ENCODE peak calls at places on chromosomes 6 and 20, in four cellular contexts. A, O, Q and U are unnamed samples.
A peak's percentile ranks its signal among the peaks of the same experiment; 100 is the strongest.

GRCh38 chr6:150403458-150404245 is 34.8 kb downstream of the IYD start:
- DNase-seq in O (no peak), A (no peak), Q (no peak), U (no peak)

GRCh38 chr6:47034919-47035318 is 7.2 kb downstream of the ADGRF1 start:
- DNase-seq in Q (no peak), O (peak; percentile 76), A (peak; percentile 8), U (no peak)

GRCh38 chr6:119273799-119274595 is 75.6 kb downstream of the MAN1A1 start:
- DNase-seq in Q (no peak), A (no peak), O (no peak), U (no peak)

GRCh38 chr20:58028123-58028522 is 200.3 kb downstream of the ANKRD60 start:
- DNase-seq in A (peak; percentile 63), Q (no peak), O (no peak), U (no peak)

GRCh38 chr6:143368426-143368825 is 82.1 kb downstream of the ADAT2 start:
- DNase-seq in Q (no peak), O (no peak), A (no peak), U (no peak)

GRCh38 chr20:48725589-48725991 is 102.2 kb downstream of the PREX1 start:
- DNase-seq in O (no peak), Q (no peak), A (no peak), U (no peak)

GRCh38 chr6:87183687-87184086 is 28.3 kb downstream of the ZNF292 start:
- DNase-seq in Q (no peak), O (no peak), A (no peak), U (no peak)

GRCh38 chr6:120569689-120570088 is 764.6 kb downstream of the TBC1D32 start:
- DNase-seq in A (no peak), Q (no peak), O (no peak), U (no peak)

GRCh38 chr6:170024940-170025339 is 265.9 kb downstream of the DLL1 start:
- DNase-seq in O (peak; percentile 54), A (no peak), Q (peak; percentile 74), U (no peak)

GRCh38 chr20:25623225-25623735 is 534 bp downstream of the NANP start:
- DNase-seq in Q (peak; percentile 51), O (peak; percentile 62), A (peak; percentile 41), U (peak; percentile 57)

GRCh38 chr6:124200661-124201060 is 397.0 kb downstream of the NKAIN2 start:
- DNase-seq in Q (no peak), A (no peak), O (no peak), U (no peak)

GRCh38 chr20:6909608-6910007 is 142.1 kb downstream of the BMP2 start:
- DNase-seq in O (no peak), A (no peak), Q (no peak), U (no peak)

GRCh38 chr6:87763901-87764300 is 61.9 kb upstream of the AKIRIN2 start:
- DNase-seq in Q (no peak), O (no peak), A (no peak), U (no peak)

GRCh38 chr20:17298169-17298568 is 71.3 kb downstream of the PCSK2 start:
- DNase-seq in O (no peak), A (no peak), Q (no peak), U (no peak)

GRCh38 chr6:7998103-7998725 is 66.0 kb downstream of the BLOC1S5 start:
- DNase-seq in Q (no peak), O (no peak), A (no peak), U (no peak)

GRCh38 chr6:18276610-18277009 is 12.3 kb upstream of the DEK start:
- DNase-seq in A (peak; percentile 45), Q (no peak), O (peak; percentile 47), U (no peak)

GRCh38 chr20:59785986-59786753 is 147.3 kb downstream of the SYCP2 start:
- DNase-seq in Q (peak; percentile 2), A (no peak), O (no peak), U (no peak)

GRCh38 chr6:100577425-100577824 is 112.7 kb upstream of the SIM1 start:
- DNase-seq in A (no peak), O (no peak), Q (no peak), U (no peak)

GRCh38 chr6:166691199-166691598 is 64.1 kb upstream of the RPS6KA2 start:
- DNase-seq in A (no peak), O (peak; percentile 8), Q (no peak), U (peak; percentile 52)

GRCh38 chr6:21759721-21760120 is 166.2 kb downstream of the SOX4 start:
- DNase-seq in A (no peak), Q (no peak), O (no peak), U (no peak)

GRCh38 chr6:11392778-11393507 is 144.6 kb upstream of the TMEM170B start:
- DNase-seq in A (no peak), Q (no peak), O (peak; percentile 12), U (no peak)

GRCh38 chr6:26032387-26033131 is 54.7 kb upstream of the HFE start:
- DNase-seq in Q (peak; percentile 26), O (peak; percentile 26), A (peak; percentile 57), U (no peak)

GRCh38 chr6:23154159-23154558 is 584.8 kb downstream of the HDGFL1 start:
- DNase-seq in Q (no peak), A (no peak), O (no peak), U (no peak)

GRCh38 chr20:18005170-18005989 is 36.6 kb downstream of the MGME1 start:
- DNase-seq in A (no peak), Q (no peak), O (no peak), U (no peak)

GRCh38 chr6:32116674-32117073 is 7.5 kb upstream of the TNXB start:
- DNase-seq in Q (peak; percentile 16), A (peak; percentile 54), O (no peak), U (no peak)

GRCh38 chr6:21999012-21999528 is 297.8 kb downstream of the PRL start:
- DNase-seq in O (no peak), Q (no peak), A (no peak), U (no peak)

GRCh38 chr6:49205526-49205925 is 257.5 kb downstream of the MMUT start:
- DNase-seq in Q (no peak), A (no peak), O (no peak), U (no peak)

GRCh38 chr6:5981274-5982026 is 25.3 kb downstream of the NRN1 start:
- DNase-seq in A (no peak), O (no peak), Q (no peak), U (no peak)

GRCh38 chr6:112439010-112439409 is 91.9 kb downstream of the RFPL4B start:
- DNase-seq in O (no peak), Q (peak; percentile 48), A (no peak), U (no peak)

GRCh38 chr6:159431750-159432149 is 261.3 kb downstream of the SOD2 start:
- DNase-seq in Q (no peak), A (no peak), O (no peak), U (no peak)

GRCh38 chr6:99822741-99823512 is 171.1 kb downstream of the MCHR2 start:
- DNase-seq in O (peak; percentile 4), Q (no peak), A (peak; percentile 64), U (no peak)

GRCh38 chr6:168871535-168872106 is 382.0 kb downstream of the THBS2 start:
- DNase-seq in O (peak; percentile 43), Q (no peak), A (no peak), U (no peak)

GRCh38 chr20:17747431-17747846 is 47.7 kb downstream of the BANF2 start:
- DNase-seq in A (no peak), Q (no peak), O (no peak), U (peak; percentile 61)

GRCh38 chr6:145070791-145071190 is 664.5 kb downstream of the EPM2A start:
- DNase-seq in Q (no peak), A (no peak), O (no peak), U (no peak)

GRCh38 chr6:29602564-29603361 is 17.8 kb downstream of the OR2H2 start:
- DNase-seq in A (peak; percentile 85), Q (no peak), O (no peak), U (no peak)

GRCh38 chr6:166760288-166760687 is 133.2 kb upstream of the RPS6KA2 start:
- DNase-seq in O (no peak), A (no peak), Q (no peak), U (no peak)

GRCh38 chr20:34538671-34539123 is 19.8 kb upstream of the MAP1LC3A start:
- DNase-seq in A (peak; percentile 62), O (peak; percentile 40), Q (no peak), U (peak; percentile 62)
- H3K36me3 ChIP-seq in A (no peaks in the 10 kb centered on the region), O (peaks cover 67% of the 10 kb centered on the region), Q (no peaks in the 10 kb centered on the region), U (peaks cover 76% of the 10 kb centered on the region)

GRCh38 chr6:129110687-129111343 is 227.9 kb downstream of the LAMA2 start:
- DNase-seq in A (no peak), Q (no peak), O (no peak), U (no peak)
- H3K4me1 ChIP-seq in A (peaks cover 3% of the 10 kb centered on the region), Q (peaks cover 9% of the 10 kb centered on the region), O (no peaks in the 10 kb centered on the region), U (no peaks in the 10 kb centered on the region)

GRCh38 chr6:102356170-102356569 is 962.7 kb downstream of the GRIK2 start:
- DNase-seq in O (no peak), Q (no peak), A (no peak), U (no peak)

GRCh38 chr6:102352552-102352951 is 959.0 kb downstream of the GRIK2 start:
- DNase-seq in A (no peak), Q (no peak), O (no peak), U (no peak)

GRCh38 chr6:102355578-102355977 is 962.1 kb downstream of the GRIK2 start:
- DNase-seq in A (no peak), Q (no peak), O (no peak), U (no peak)
- H3K36me3 ChIP-seq in A (no peaks in the 10 kb centered on the region), Q (no peaks in the 10 kb centered on the region), O (no peaks in the 10 kb centered on the region), U (no peaks in the 10 kb centered on the region)

GRCh38 chr6:157077251-157077650 is 246.1 kb downstream of the TMEM242 start:
- DNase-seq in A (no peak), O (no peak), Q (no peak), U (no peak)

GRCh38 chr6:157076427-157076774 is 246.9 kb downstream of the TMEM242 start:
- DNase-seq in O (no peak), Q (no peak), A (no peak), U (no peak)

GRCh38 chr6:157075549-157076426 is 247.5 kb downstream of the TMEM242 start:
- DNase-seq in Q (no peak), A (no peak), O (no peak), U (no peak)

GRCh38 chr6:157073596-157073995 is 249.7 kb downstream of the TMEM242 start:
- DNase-seq in A (no peak), Q (no peak), O (no peak), U (no peak)

GRCh38 chr6:157074969-157075368 is 248.3 kb downstream of the TMEM242 start:
- DNase-seq in A (no peak), O (no peak), Q (no peak), U (no peak)
- H3K4me1 ChIP-seq in A (peaks cover 28% of the 10 kb centered on the region), O (peaks cover 35% of the 10 kb centered on the region), Q (peaks cover 19% of the 10 kb centered on the region), U (peaks cover 53% of the 10 kb centered on the region)